ENCODE peak calls at places on chromosomes 5 and 9, in nine cellular contexts. One of them, this sample, is unnamed.
A peak's percentile ranks its signal among the peaks of the same experiment; 100 is the strongest.

GRCh38 chr9:1032181-1032580 is 18.0 kb upstream of the DMRT2 start:
- DNase-seq in Calu3: no peak
- DNase-seq in nephron progenitor cell: no peak
- DNase-seq in pancreas: no peak
- DNase-seq in endothelial cell: no peak
- DNase-seq in brain microvascular endothelial cell: no peak
- DNase-seq in A549: no peak
- DNase-seq in fibroblast of the aortic adventitia: no peak
- DNase-seq in WTC11: no peak
- DNase-seq in this sample: no peak

GRCh38 chr9:121972501-121972981 is 120.6 kb downstream of the TTLL11 start:
- DNase-seq in A549: no peak
- DNase-seq in endothelial cell: no peak
- DNase-seq in Calu3: peak; percentile 79
- DNase-seq in WTC11: no peak
- DNase-seq in fibroblast of the aortic adventitia: peak; percentile 54
- DNase-seq in pancreas: peak; percentile 85
- DNase-seq in nephron progenitor cell: no peak
- DNase-seq in brain microvascular endothelial cell: peak; percentile 69
- DNase-seq in this sample: no peak

GRCh38 chr5:149999866-150000260 is 591 bp downstream of the TIGD6 start:
- DNase-seq in nephron progenitor cell: no peak
- DNase-seq in WTC11: no peak
- DNase-seq in Calu3: no peak
- DNase-seq in pancreas: no peak
- DNase-seq in A549: no peak
- DNase-seq in endothelial cell: no peak
- DNase-seq in fibroblast of the aortic adventitia: no peak
- DNase-seq in brain microvascular endothelial cell: no peak
- DNase-seq in this sample: no peak

GRCh38 chr9:109317311-109317978 is 3.4 kb downstream of the EPB41L4B start:
- DNase-seq in WTC11: no peak
- DNase-seq in endothelial cell: no peak
- DNase-seq in Calu3: no peak
- DNase-seq in A549: no peak
- DNase-seq in pancreas: no peak
- DNase-seq in nephron progenitor cell: no peak
- DNase-seq in fibroblast of the aortic adventitia: no peak
- DNase-seq in brain microvascular endothelial cell: no peak
- DNase-seq in this sample: no peak

GRCh38 chr5:111830333-111830732 is 73.3 kb upstream of the NREP start:
- DNase-seq in pancreas: no peak
- DNase-seq in endothelial cell: no peak
- DNase-seq in A549: no peak
- DNase-seq in Calu3: peak; percentile 61
- DNase-seq in nephron progenitor cell: no peak
- DNase-seq in WTC11: no peak
- DNase-seq in fibroblast of the aortic adventitia: peak; percentile 53
- DNase-seq in brain microvascular endothelial cell: peak; percentile 94
- DNase-seq in this sample: no peak

GRCh38 chr5:153276151-153276550 is 214.3 kb upstream of the GRIA1 start:
- DNase-seq in brain microvascular endothelial cell: peak; percentile 2
- DNase-seq in nephron progenitor cell: peak; percentile 86
- DNase-seq in WTC11: peak; percentile 76
- DNase-seq in A549: no peak
- DNase-seq in pancreas: no peak
- DNase-seq in fibroblast of the aortic adventitia: peak; percentile 15
- DNase-seq in Calu3: no peak
- DNase-seq in endothelial cell: peak; percentile 72
- DNase-seq in this sample: no peak

GRCh38 chr5:78785454-78785853 is 136.9 kb upstream of the LHFPL2 start:
- DNase-seq in nephron progenitor cell: no peak
- DNase-seq in pancreas: no peak
- DNase-seq in A549: no peak
- DNase-seq in Calu3: no peak
- DNase-seq in brain microvascular endothelial cell: no peak
- DNase-seq in endothelial cell: no peak
- DNase-seq in WTC11: no peak
- DNase-seq in fibroblast of the aortic adventitia: no peak
- DNase-seq in this sample: no peak

GRCh38 chr9:114156311-114156657 is 947 bp downstream of the COL27A1 start:
- DNase-seq in pancreas: no peak
- DNase-seq in Calu3: no peak
- DNase-seq in fibroblast of the aortic adventitia: no peak
- DNase-seq in A549: no peak
- DNase-seq in endothelial cell: no peak
- DNase-seq in WTC11: no peak
- DNase-seq in nephron progenitor cell: no peak
- DNase-seq in brain microvascular endothelial cell: no peak
- DNase-seq in this sample: no peak

GRCh38 chr9:23120630-23121029 is 674.0 kb downstream of the DMRTA1 start:
- DNase-seq in fibroblast of the aortic adventitia: no peak
- DNase-seq in Calu3: no peak
- DNase-seq in brain microvascular endothelial cell: no peak
- DNase-seq in pancreas: no peak
- DNase-seq in WTC11: no peak
- DNase-seq in A549: no peak
- DNase-seq in endothelial cell: no peak
- DNase-seq in nephron progenitor cell: no peak
- DNase-seq in this sample: no peak

GRCh38 chr9:23117621-23118020 is 671.0 kb downstream of the DMRTA1 start:
- DNase-seq in A549: no peak
- DNase-seq in pancreas: no peak
- DNase-seq in fibroblast of the aortic adventitia: peak; percentile 79
- DNase-seq in Calu3: no peak
- DNase-seq in nephron progenitor cell: no peak
- DNase-seq in WTC11: no peak
- DNase-seq in endothelial cell: no peak
- DNase-seq in brain microvascular endothelial cell: peak; percentile 2
- DNase-seq in this sample: no peak

DNA sequence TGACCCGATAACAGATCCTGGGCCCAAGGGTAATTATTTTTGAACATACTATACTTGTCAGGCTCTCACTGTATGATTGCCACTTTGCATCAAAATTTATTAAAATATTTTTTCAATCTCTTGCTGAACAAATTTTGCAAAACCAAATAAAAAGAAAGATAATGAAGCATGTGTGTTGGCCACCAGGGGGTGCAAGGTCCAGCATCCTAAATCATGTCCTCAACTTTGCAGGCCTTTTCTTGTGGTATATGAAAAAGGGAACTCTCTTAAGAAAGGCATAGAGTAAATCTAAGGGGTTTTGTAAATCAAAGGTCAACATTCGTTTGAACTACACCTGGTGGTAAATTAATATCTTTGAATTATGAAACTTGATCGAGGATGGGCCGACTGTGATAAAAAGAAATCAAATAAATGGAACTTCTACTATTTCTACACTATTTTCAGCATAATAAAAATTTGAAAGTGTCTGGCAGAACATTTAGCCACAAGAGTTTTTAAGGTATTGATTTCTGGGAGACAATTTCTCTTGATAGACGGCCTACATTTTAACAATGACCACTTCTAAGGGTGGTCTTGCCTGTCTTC is 676.5 kb downstream of the DMRTA1 start:
- DNase-seq in nephron progenitor cell: peak; percentile 54
- DNase-seq in pancreas: no peak
- DNase-seq in A549: no peak
- DNase-seq in Calu3: peak; percentile 31
- DNase-seq in brain microvascular endothelial cell: peak; percentile 4
- DNase-seq in fibroblast of the aortic adventitia: peak; percentile 53
- DNase-seq in WTC11: peak; percentile 35
- DNase-seq in endothelial cell: peak; percentile 53
- DNase-seq in this sample: no peak
- TF ChIP-seq CTCF in nephron progenitor cell: peak; percentile 78
- TF ChIP-seq CTCF in pancreas: peak; percentile 31
- TF ChIP-seq CTCF in A549: peak; percentile 52
- TF ChIP-seq CTCF in Calu3: peak; percentile 26
- TF ChIP-seq CTCF in brain microvascular endothelial cell: peak; percentile 75
- TF ChIP-seq CTCF in fibroblast of the aortic adventitia: peak; percentile 67
- TF ChIP-seq CTCF in WTC11: peak; percentile 71
- TF ChIP-seq CTCF in endothelial cell: peak; percentile 97
- TF ChIP-seq CTCF in this sample: no peak

GRCh38 chr5:120682851-120683250 is 218.8 kb downstream of the PRR16 start:
- DNase-seq in WTC11: no peak
- DNase-seq in pancreas: no peak
- DNase-seq in Calu3: no peak
- DNase-seq in fibroblast of the aortic adventitia: peak; percentile 31
- DNase-seq in nephron progenitor cell: no peak
- DNase-seq in endothelial cell: no peak
- DNase-seq in A549: no peak
- DNase-seq in brain microvascular endothelial cell: peak; percentile 20
- DNase-seq in this sample: no peak

GRCh38 chr5:120684749-120685415 is 220.8 kb downstream of the PRR16 start:
- DNase-seq in A549: no peak
- DNase-seq in fibroblast of the aortic adventitia: peak; percentile 18
- DNase-seq in WTC11: peak; percentile 31
- DNase-seq in brain microvascular endothelial cell: no peak
- DNase-seq in nephron progenitor cell: no peak
- DNase-seq in Calu3: peak; percentile 24
- DNase-seq in pancreas: no peak
- DNase-seq in endothelial cell: no peak
- DNase-seq in this sample: no peak

GRCh38 chr5:120678279-120678678 is 214.2 kb downstream of the PRR16 start:
- DNase-seq in endothelial cell: no peak
- DNase-seq in Calu3: no peak
- DNase-seq in pancreas: no peak
- DNase-seq in brain microvascular endothelial cell: peak; percentile 49
- DNase-seq in fibroblast of the aortic adventitia: peak; percentile 43
- DNase-seq in nephron progenitor cell: no peak
- DNase-seq in A549: no peak
- DNase-seq in WTC11: no peak
- DNase-seq in this sample: no peak

GRCh38 chr5:120683580-120683979 is 219.5 kb downstream of the PRR16 start:
- DNase-seq in endothelial cell: no peak
- DNase-seq in WTC11: no peak
- DNase-seq in nephron progenitor cell: no peak
- DNase-seq in brain microvascular endothelial cell: no peak
- DNase-seq in pancreas: no peak
- DNase-seq in fibroblast of the aortic adventitia: peak; percentile 33
- DNase-seq in A549: no peak
- DNase-seq in Calu3: no peak
- DNase-seq in this sample: no peak

GRCh38 chr5:120684213-120684612 is 220.1 kb downstream of the PRR16 start:
- DNase-seq in brain microvascular endothelial cell: no peak
- DNase-seq in pancreas: no peak
- DNase-seq in A549: no peak
- DNase-seq in nephron progenitor cell: no peak
- DNase-seq in Calu3: peak; percentile 18
- DNase-seq in endothelial cell: no peak
- DNase-seq in fibroblast of the aortic adventitia: peak; percentile 64
- DNase-seq in WTC11: no peak
- DNase-seq in this sample: no peak
- TF ChIP-seq CTCF in brain microvascular endothelial cell: peak; percentile 10
- TF ChIP-seq CTCF in pancreas: no peak
- TF ChIP-seq CTCF in A549: no peak
- TF ChIP-seq CTCF in nephron progenitor cell: no peak
- TF ChIP-seq CTCF in Calu3: no peak
- TF ChIP-seq CTCF in endothelial cell: no peak
- TF ChIP-seq CTCF in fibroblast of the aortic adventitia: peak; percentile 12
- TF ChIP-seq CTCF in WTC11: no peak
- TF ChIP-seq CTCF in this sample: no peak

DNA sequence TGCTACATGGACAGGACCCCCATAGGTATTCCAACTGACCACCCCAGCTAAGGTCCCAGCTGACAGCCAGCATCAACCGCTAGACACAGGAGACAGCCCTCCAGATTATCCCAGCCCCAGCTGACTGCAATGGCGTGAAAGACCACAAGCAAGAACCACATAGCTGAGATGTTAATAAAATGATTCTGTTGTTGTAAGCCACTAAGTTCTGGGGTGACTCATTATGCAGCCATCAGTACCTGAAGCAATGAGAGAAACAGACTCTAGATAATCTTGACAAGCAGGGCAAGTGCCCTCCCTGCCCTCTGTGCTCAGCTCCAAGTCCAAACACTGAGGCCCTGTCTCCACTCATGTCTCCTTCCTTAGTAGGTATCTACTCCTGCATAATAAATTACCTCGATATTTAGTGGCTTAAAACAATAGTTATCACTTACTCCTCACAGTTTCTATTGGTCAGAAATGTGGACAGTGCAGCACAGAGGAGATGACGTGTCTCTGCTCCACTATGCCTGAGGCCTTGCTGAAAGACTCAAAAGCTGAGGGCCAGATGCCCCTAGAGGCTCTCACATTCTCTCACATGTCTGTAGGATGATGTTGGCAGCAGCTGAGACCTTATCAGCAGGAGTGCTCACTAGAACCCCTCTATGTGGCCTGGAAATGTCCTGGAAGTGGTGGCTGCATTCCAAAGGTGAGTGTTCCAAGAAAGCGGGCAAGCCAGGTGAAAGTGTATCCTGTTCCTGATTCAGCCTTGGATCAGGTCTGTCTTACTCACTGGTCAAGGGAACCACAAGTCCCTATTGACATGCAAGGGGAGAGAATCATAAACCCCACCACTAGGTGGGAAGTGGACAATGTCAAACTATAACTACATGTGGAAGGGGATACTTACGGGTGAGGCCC is 2.5 kb downstream of the MGAT1 start:
- DNase-seq in pancreas: no peak
- DNase-seq in nephron progenitor cell: no peak
- DNase-seq in fibroblast of the aortic adventitia: peak; percentile 70
- DNase-seq in A549: no peak
- DNase-seq in endothelial cell: no peak
- DNase-seq in WTC11: no peak
- DNase-seq in brain microvascular endothelial cell: peak; percentile 82
- DNase-seq in Calu3: no peak
- DNase-seq in this sample: no peak
- TF ChIP-seq CTCF in pancreas: no peak
- TF ChIP-seq CTCF in nephron progenitor cell: no peak
- TF ChIP-seq CTCF in fibroblast of the aortic adventitia: peak; percentile 23
- TF ChIP-seq CTCF in A549: no peak
- TF ChIP-seq CTCF in endothelial cell: no peak
- TF ChIP-seq CTCF in WTC11: no peak
- TF ChIP-seq CTCF in brain microvascular endothelial cell: peak; percentile 32
- TF ChIP-seq CTCF in Calu3: no peak
- TF ChIP-seq CTCF in this sample: no peak

DNA sequence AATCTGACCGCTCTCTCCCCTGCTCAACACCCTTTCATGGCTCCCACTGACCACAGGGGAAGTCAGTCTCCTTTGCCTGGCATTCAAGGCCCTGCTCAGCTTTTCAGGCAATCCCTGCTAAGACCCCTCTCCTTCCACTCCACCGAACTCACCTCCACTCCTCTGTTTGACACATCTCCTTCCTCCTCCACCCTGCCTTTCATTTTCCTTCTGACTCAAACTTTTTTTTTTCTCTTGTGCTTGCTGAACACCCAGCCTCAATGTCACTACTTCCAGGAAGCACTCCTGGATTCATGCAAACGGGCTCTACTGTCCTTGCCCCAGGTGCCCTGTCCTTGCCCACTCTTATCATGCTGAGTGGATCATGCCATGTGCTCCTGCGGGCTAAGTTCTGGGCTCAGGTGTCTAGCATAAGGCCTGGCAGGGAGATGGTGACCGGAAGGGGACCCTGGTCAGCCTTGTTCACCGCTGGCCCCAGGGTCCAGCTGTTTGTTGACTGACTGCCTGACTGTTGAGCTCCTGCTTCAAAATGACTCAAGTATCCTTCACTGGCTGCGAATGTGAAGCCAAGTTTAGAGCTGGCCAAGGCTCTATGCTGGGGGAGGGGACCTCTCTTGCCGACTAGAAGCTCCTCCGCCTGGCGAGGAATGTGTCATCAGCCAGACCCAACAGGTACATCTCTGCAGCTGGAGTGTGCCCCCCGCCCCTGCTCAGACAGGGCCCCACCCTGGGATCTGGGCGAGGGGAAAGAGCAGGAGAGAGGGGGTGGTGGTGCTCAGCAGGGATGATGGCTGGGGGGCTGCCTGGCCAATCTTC is 6.2 kb downstream of the NR5A1 start:
- DNase-seq in A549: no peak
- DNase-seq in WTC11: no peak
- DNase-seq in fibroblast of the aortic adventitia: no peak
- DNase-seq in pancreas: no peak
- DNase-seq in brain microvascular endothelial cell: no peak
- DNase-seq in nephron progenitor cell: no peak
- DNase-seq in endothelial cell: no peak
- DNase-seq in Calu3: no peak
- DNase-seq in this sample: no peak
- TF ChIP-seq CTCF in A549: no peak
- TF ChIP-seq CTCF in WTC11: no peak
- TF ChIP-seq CTCF in fibroblast of the aortic adventitia: no peak
- TF ChIP-seq CTCF in pancreas: no peak
- TF ChIP-seq CTCF in brain microvascular endothelial cell: no peak
- TF ChIP-seq CTCF in nephron progenitor cell: no peak
- TF ChIP-seq CTCF in endothelial cell: no peak
- TF ChIP-seq CTCF in Calu3: no peak
- TF ChIP-seq CTCF in this sample: no peak